ENCODE peak calls at places on chromosomes 12 and 14, in six cellular contexts. Q is transverse colon, A is IMR-90, E is stomach, T is NB4, M is BJ. F is an unnamed sample.

GRCh38 chr14:51848120-51848519 is 12.3 kb upstream of the GNG2 start:
- DNase-seq in Q (no peak), A (no peak), E (no peak), T (no peak), M (no peak), F (no peak)

GRCh38 chr12:12240671-12241345 is 26.0 kb downstream of the LRP6 start:
- DNase-seq in Q (no peak), A (peak; percentile 66), E (no peak), T (no peak), M (no peak), F (no peak)

GRCh38 chr14:22978487-22978837 is 3.9 kb downstream of the AJUBA start:
- DNase-seq in Q (no peak), A (no peak), E (no peak), T (no peak), M (no peak), F (no peak)

GRCh38 chr12:127260959-127261358 is 1006.0 kb upstream of the TMEM132C start:
- DNase-seq in Q (no peak), A (peak; percentile 15), E (no peak), T (no peak), M (no peak), F (no peak)

GRCh38 chr14:102262894-102263462 is 42.0 kb downstream of the MOK start:
- DNase-seq in Q (no peak), A (peak; percentile 60), E (no peak), T (peak; percentile 70), M (no peak), F (no peak)

GRCh38 chr12:3129301-3130052 is 52.3 kb downstream of the TSPAN9 start:
- DNase-seq in Q (no peak), A (peak; percentile 88), E (no peak), T (peak; percentile 94), M (no peak), F (no peak)

GRCh38 chr14:71659165-71659564 is 273.1 kb upstream of the RGS6 start:
- DNase-seq in Q (no peak), A (peak; percentile 64), E (no peak), T (no peak), M (no peak), F (no peak)

GRCh38 chr14:37436519-37436918 is 158.5 kb downstream of the FOXA1 start:
- DNase-seq in Q (no peak), A (no peak), E (no peak), T (no peak), M (no peak), F (no peak)

GRCh38 chr12:71190822-71191221 is 33.0 kb upstream of the TSPAN8 start:
- DNase-seq in Q (no peak), A (no peak), E (no peak), T (no peak), M (no peak), F (no peak)

GRCh38 chr12:84772281-84772680 is 140.3 kb downstream of the SLC6A15 start:
- DNase-seq in Q (no peak), A (peak; percentile 1), E (no peak), T (no peak), M (no peak), F (no peak)

GRCh38 chr12:51851408-51852097 is 3.0 kb upstream of the FIGNL2 start:
- DNase-seq in Q (no peak), A (no peak), E (no peak), T (no peak), M (no peak), F (no peak)

GRCh38 chr12:59615392-59616165 is 19.8 kb downstream of the SLC16A7 start:
- DNase-seq in Q (no peak), A (no peak), E (peak; percentile 63), T (no peak), M (no peak), F (no peak)

GRCh38 chr14:24369907-24370687 is 2.1 kb downstream of the NFATC4 start:
- DNase-seq in Q (no peak), A (no peak), E (no peak), T (no peak), M (no peak), F (no peak)

GRCh38 chr14:50335389-50335788 is 23.3 kb downstream of the DMAC2L start:
- DNase-seq in Q (peak; percentile 51), A (peak; percentile 72), E (no peak), T (no peak), M (no peak), F (no peak)

GRCh38 chr12:14270392-14270791 is 95.1 kb upstream of the ATF7IP start:
- DNase-seq in Q (no peak), A (no peak), E (no peak), T (no peak), M (no peak), F (no peak)

GRCh38 chr14:48963231-48963630 is 622.9 kb downstream of the RPS29 start:
- DNase-seq in Q (no peak), A (no peak), E (no peak), T (no peak), M (no peak), F (no peak)

GRCh38 chr12:120962487-120963054 is 15.8 kb upstream of the HNF1A start:
- DNase-seq in Q (no peak), A (peak; percentile 5), E (no peak), T (no peak), M (no peak), F (no peak)

GRCh38 chr12:55724226-55724939 is 4.2 kb downstream of the RDH5 start:
- DNase-seq in Q (peak; percentile 82), A (peak; percentile 69), E (peak; percentile 76), T (peak; percentile 84), M (no peak), F (no peak)
- TF ChIP-seq CTCF in Q (peak; percentile 68), A (peak; percentile 61), E (no peak), T (peak; percentile 88), M (peak; percentile 67), F (peak; percentile 75)

DNA sequence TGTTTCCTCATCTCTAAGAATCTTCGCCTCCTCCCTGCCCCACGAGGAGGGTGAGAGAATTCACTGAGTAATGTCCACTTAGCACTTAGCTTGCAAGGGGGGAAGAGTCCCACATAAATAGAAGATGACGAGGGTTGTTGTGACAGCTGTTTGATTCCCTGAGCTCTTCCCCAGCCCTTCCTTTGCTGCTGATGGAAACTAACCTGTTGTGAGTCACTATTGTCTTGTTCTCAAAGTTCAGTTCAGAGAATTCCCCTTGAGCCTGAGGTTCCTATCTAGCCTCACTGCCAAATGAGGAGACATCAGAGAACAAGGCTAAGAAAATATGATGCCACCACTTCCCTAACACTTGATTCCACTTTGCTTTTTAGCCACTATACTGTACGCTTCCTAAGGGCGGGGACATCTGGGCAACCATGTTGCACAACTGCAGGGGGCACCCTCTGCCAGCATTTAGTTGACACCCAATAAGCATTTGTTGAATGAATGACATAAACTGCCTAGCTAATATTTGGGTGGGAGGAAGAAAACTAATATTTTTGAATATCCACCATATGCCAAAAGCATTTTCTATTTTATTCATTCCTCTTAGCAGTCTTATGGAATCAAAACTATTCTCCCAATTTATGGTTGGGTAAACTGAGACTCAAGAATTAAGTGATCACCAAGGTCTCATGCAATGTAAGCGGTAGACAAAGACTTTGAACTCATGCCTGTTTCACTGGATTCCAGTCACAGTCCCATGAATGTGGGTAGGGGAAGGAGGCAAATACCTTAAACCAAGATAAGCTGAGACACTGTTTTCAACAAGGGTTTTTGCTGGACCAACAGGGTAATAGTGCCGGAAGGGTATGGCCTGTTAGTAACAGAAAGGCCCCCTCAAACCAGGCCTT is 77.6 kb downstream of the ZFP36L1 start:
- DNase-seq in Q (no peak), A (peak; percentile 58), E (no peak), T (no peak), M (no peak), F (no peak)
- TF ChIP-seq CTCF in Q (no peak), A (no peak), E (no peak), T (peak; percentile 2), M (no peak), F (no peak)

GRCh38 chr12:130489293-130489692 is 151.6 kb downstream of the PIWIL1 start:
- DNase-seq in Q (no peak), A (no peak), E (no peak), T (no peak), M (no peak), F (no peak)

GRCh38 chr12:130485291-130486145 is 147.8 kb downstream of the PIWIL1 start:
- DNase-seq in Q (no peak), A (no peak), E (no peak), T (no peak), M (no peak), F (no peak)

GRCh38 chr12:130487636-130488035 is 149.9 kb downstream of the PIWIL1 start:
- DNase-seq in Q (no peak), A (no peak), E (no peak), T (no peak), M (no peak), F (no peak)

GRCh38 chr12:130486146-130486435 is 148.4 kb downstream of the PIWIL1 start:
- DNase-seq in Q (no peak), A (no peak), E (no peak), T (no peak), M (no peak), F (no peak)

DNA sequence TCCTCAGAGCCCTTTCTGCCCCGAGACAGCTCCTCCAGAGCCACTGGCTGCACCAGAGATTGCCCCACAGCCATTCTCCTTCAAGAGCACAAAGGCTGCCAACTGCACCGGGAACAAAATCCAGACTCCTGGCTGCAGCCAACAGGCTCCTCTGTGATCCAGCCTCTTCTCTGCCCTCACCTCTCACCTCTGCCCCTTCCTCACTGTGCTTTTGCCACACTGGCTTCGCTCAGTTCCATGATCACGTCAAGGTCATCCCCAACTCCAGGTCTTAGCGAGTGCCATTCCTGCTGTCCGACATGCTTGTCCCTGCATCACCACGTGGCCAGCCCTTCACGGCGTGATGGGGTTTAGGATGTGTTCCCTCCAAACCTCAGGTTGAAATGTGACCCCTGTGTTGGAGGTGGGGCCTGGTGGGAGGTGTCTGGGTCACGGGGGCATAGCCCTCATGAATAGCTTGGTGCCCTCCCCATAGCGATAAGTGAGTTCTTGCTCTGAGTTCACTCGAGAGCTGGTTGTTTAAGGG is 149.3 kb downstream of the PIWIL1 start:
- DNase-seq in Q (no peak), A (no peak), E (no peak), T (no peak), M (no peak), F (no peak)
- TF ChIP-seq CTCF in Q (no peak), A (no peak), E (no peak), T (no peak), M (no peak), F (no peak)

GRCh38 chr14:105163040-105163742 is 5.4 kb downstream of the JAG2 start:
- DNase-seq in Q (no peak), A (no peak), E (no peak), T (no peak), M (no peak), F (no peak)

GRCh38 chr14:105165761-105166485 is 2.7 kb downstream of the JAG2 start:
- DNase-seq in Q (no peak), A (no peak), E (no peak), T (no peak), M (no peak), F (no peak)

GRCh38 chr14:105167303-105168092 is 1.1 kb downstream of the JAG2 start:
- DNase-seq in Q (peak; percentile 26), A (no peak), E (peak; percentile 33), T (no peak), M (no peak), F (no peak)

GRCh38 chr14:105166571-105167302 is 1.8 kb downstream of the JAG2 start:
- DNase-seq in Q (no peak), A (no peak), E (no peak), T (no peak), M (no peak), F (no peak)

DNA sequence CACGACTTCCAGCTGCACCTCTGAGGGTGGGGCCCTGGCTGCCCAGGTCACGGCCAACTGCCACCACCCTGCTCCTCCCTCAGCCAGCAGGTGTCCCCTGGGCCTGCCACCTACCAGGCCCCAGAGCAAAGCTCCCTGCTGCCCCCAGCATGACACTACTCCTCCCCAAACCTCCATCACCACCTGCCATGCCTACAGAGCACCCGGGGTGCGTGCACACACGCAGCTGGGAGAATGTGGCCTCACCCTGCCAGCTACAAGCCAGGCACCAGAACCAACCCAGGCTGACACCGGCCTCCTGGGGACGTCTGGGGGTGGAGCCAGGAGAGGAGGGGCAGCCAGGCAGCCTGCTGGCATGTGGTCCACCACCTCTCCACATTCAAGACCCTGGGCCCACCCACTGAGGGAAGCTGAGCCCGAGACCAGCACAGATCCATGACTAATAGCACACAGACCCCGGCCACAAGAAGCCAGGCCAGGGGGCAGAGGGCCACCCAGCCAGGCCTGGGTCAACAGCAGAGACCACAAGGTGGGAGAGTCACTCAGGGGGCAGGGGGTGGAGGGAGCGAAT is 3.4 kb downstream of the JAG2 start:
- DNase-seq in Q (peak; percentile 32), A (no peak), E (no peak), T (no peak), M (no peak), F (no peak)
- TF ChIP-seq CTCF in Q (no peak), A (no peak), E (no peak), T (no peak), M (no peak), F (no peak)

F was measured in GM20000.